ENCODE peak calls at places on chromosomes 12 and 14, in eight cellular contexts. J, Q, U, Y, M, E, L and W are unnamed samples.

GRCh38 chr12:2922329-2922728 is 31.6 kb downstream of the TULP3 start:
- DNase-seq in J (no peak), Q (no peak), U (no peak), Y (no peak), M (no peak), E (no peak), L (no peak), W (no peak)

GRCh38 chr12:107544947-107545346 is 140.7 kb upstream of the PWP1 start:
- DNase-seq in J (peak), Q (no peak), U (no peak), Y (no peak), M (no peak), E (no peak), L (no peak), W (no peak)

GRCh38 chr12:765861-766260 is 13.5 kb downstream of the WNK1 start:
- DNase-seq in J (no peak), Q (no peak), U (no peak), Y (no peak), M (no peak), E (no peak), L (no peak), W (no peak)

GRCh38 chr12:43551971-43552559 is at the start of gene ADAMTS20:
- DNase-seq in J (peak), Q (peak), U (no peak), Y (no peak), M (peak), E (peak), L (peak), W (peak)

GRCh38 chr12:88960213-88960878 is 380.1 kb upstream of the KITLG start:
- DNase-seq in J (peak), Q (no peak), U (peak), Y (peak), M (no peak), E (no peak), L (no peak), W (no peak)

GRCh38 chr12:53952871-53953734 is 1.6 kb upstream of the HOXC12 start:
- DNase-seq in J (no peak), Q (no peak), U (peak), Y (no peak), M (peak), E (no peak), L (peak), W (peak)

GRCh38 chr12:104171785-104172563 is 34.0 kb upstream of the NFYB start:
- DNase-seq in J (no peak), Q (no peak), U (no peak), Y (no peak), M (peak), E (no peak), L (no peak), W (no peak)

GRCh38 chr12:70006619-70006973 is 181.6 kb downstream of the MYRFL start:
- DNase-seq in J (no peak), Q (no peak), U (no peak), Y (no peak), M (no peak), E (no peak), L (no peak), W (no peak)

GRCh38 chr12:120669055-120669828 is 17.7 kb upstream of the MLEC start:
- DNase-seq in J (peak), Q (no peak), U (no peak), Y (no peak), M (peak), E (peak), L (peak), W (peak)

GRCh38 chr12:26939192-26939832 is 1.0 kb downstream of the FGFR1OP2 start:
- DNase-seq in J (peak), Q (no peak), U (no peak), Y (peak), M (no peak), E (no peak), L (no peak), W (peak)

GRCh38 chr12:94954029-94954685 is 49.3 kb downstream of the NDUFA12 start:
- DNase-seq in J (peak), Q (no peak), U (peak), Y (peak), M (no peak), E (peak), L (no peak), W (peak)

GRCh38 chr12:47823422-47824086 is 3.9 kb upstream of the HDAC7 start:
- DNase-seq in J (no peak), Q (no peak), U (no peak), Y (no peak), M (no peak), E (no peak), L (no peak), W (peak)

GRCh38 chr14:76574416-76574815 is 186.9 kb upstream of the VASH1 start:
- DNase-seq in J (no peak), Q (no peak), U (no peak), Y (no peak), M (no peak), E (no peak), L (no peak), W (no peak)

GRCh38 chr14:55274760-55275159 is 3.5 kb downstream of the FBXO34 start:
- DNase-seq in J (peak), Q (no peak), U (no peak), Y (no peak), M (no peak), E (no peak), L (no peak), W (no peak)

GRCh38 chr14:105200074-105200473 is 19.0 kb upstream of the NUDT14 start:
- DNase-seq in J (no peak), Q (no peak), U (no peak), Y (no peak), M (no peak), E (no peak), L (no peak), W (no peak)

GRCh38 chr12:55876110-55876509 is 33.4 kb upstream of the MMP19 start:
- DNase-seq in J (no peak), Q (no peak), U (no peak), Y (no peak), M (no peak), E (no peak), L (no peak), W (no peak)

GRCh38 chr12:40405419-40405818 is 180.6 kb downstream of the LRRK2 start:
- DNase-seq in J (no peak), Q (no peak), U (no peak), Y (no peak), M (peak), E (no peak), L (peak), W (no peak)

GRCh38 chr14:106691601-106692291 is 1165.4 kb downstream of the TMEM121 start:
- DNase-seq in J (no peak), Q (no peak), U (no peak), Y (no peak), M (no peak), E (peak), L (no peak), W (no peak)

GRCh38 chr12:52873832-52874572 is 25.2 kb upstream of the KRT78 start:
- DNase-seq in J (peak), Q (no peak), U (peak), Y (peak), M (peak), E (peak), L (peak), W (peak)

GRCh38 chr12:68998036-68998435 is 65.1 kb upstream of the CPM start:
- DNase-seq in J (no peak), Q (no peak), U (no peak), Y (no peak), M (no peak), E (no peak), L (no peak), W (no peak)

GRCh38 chr12:4824415-4824814 is 85.3 kb upstream of the KCNA1 start:
- DNase-seq in J (peak), Q (no peak), U (no peak), Y (peak), M (no peak), E (peak), L (no peak), W (no peak)

GRCh38 chr14:73818821-73819220 is 32.8 kb upstream of the PTGR2 start:
- DNase-seq in J (no peak), Q (no peak), U (no peak), Y (no peak), M (no peak), E (no peak), L (no peak), W (no peak)

GRCh38 chr12:76240281-76240680 is 107.9 kb downstream of the BBS10 start:
- DNase-seq in J (no peak), Q (no peak), U (no peak), Y (no peak), M (no peak), E (no peak), L (no peak), W (no peak)

GRCh38 chr12:16590645-16591044 is 15.3 kb downstream of the LMO3 start:
- DNase-seq in J (no peak), Q (no peak), U (no peak), Y (no peak), M (no peak), E (no peak), L (no peak), W (no peak)

GRCh38 chr14:52781629-52782028 is 9.8 kb downstream of the GNPNAT1 start:
- DNase-seq in J (no peak), Q (no peak), U (no peak), Y (peak), M (no peak), E (no peak), L (no peak), W (no peak)

GRCh38 chr12:52022841-52023181 is 16.1 kb downstream of the TAMALIN start:
- DNase-seq in J (no peak), Q (no peak), U (no peak), Y (no peak), M (peak), E (peak), L (peak), W (peak)

GRCh38 chr14:97369901-97370300 is 572.7 kb downstream of the VRK1 start:
- DNase-seq in J (no peak), Q (no peak), U (no peak), Y (no peak), M (no peak), E (no peak), L (no peak), W (no peak)

GRCh38 chr12:27645671-27646070 is 50.6 kb upstream of the REP15 start:
- DNase-seq in J (no peak), Q (no peak), U (no peak), Y (peak), M (no peak), E (no peak), L (no peak), W (no peak)

GRCh38 chr14:64696355-64696844 is 7.8 kb upstream of the PLEKHG3 start:
- DNase-seq in J (no peak), Q (no peak), U (no peak), Y (no peak), M (no peak), E (peak), L (no peak), W (no peak)

GRCh38 chr12:26770239-26771070 is 62.5 kb downstream of the ITPR2 start:
- DNase-seq in J (no peak), Q (no peak), U (no peak), Y (no peak), M (no peak), E (no peak), L (no peak), W (no peak)

GRCh38 chr14:45699451-45699850 is 446.4 kb upstream of the MIS18BP1 start:
- DNase-seq in J (no peak), Q (no peak), U (no peak), Y (peak), M (no peak), E (no peak), L (no peak), W (no peak)

GRCh38 chr12:111412007-111412829 is 6.5 kb downstream of the SH2B3 start:
- DNase-seq in J (no peak), Q (no peak), U (no peak), Y (peak), M (peak), E (no peak), L (peak), W (peak)

GRCh38 chr12:54891717-54892478 is 37.6 kb downstream of the MUCL1 start:
- DNase-seq in J (peak), Q (no peak), U (no peak), Y (no peak), M (no peak), E (peak), L (no peak), W (no peak)

GRCh38 chr12:101962486-101962885 is 85.1 kb downstream of the DRAM1 start:
- DNase-seq in J (peak), Q (no peak), U (no peak), Y (no peak), M (no peak), E (no peak), L (no peak), W (no peak)

GRCh38 chr14:22152161-22152870 is 436.7 kb downstream of the DAD1 start:
- DNase-seq in J (no peak), Q (no peak), U (no peak), Y (no peak), M (no peak), E (no peak), L (no peak), W (no peak)

GRCh38 chr14:61525293-61526011 is 169.9 kb upstream of the HIF1A start:
- DNase-seq in J (peak), Q (no peak), U (peak), Y (peak), M (no peak), E (peak), L (no peak), W (peak)

GRCh38 chr14:64928239-64929002 is 14.1 kb downstream of the GPX2 start:
- DNase-seq in J (no peak), Q (no peak), U (no peak), Y (peak), M (no peak), E (no peak), L (no peak), W (no peak)

GRCh38 chr12:21234395-21234794 is 100.3 kb downstream of the SLCO1A2 start:
- DNase-seq in J (no peak), Q (no peak), U (no peak), Y (no peak), M (no peak), E (no peak), L (no peak), W (no peak)

GRCh38 chr12:21239866-21240265 is 94.9 kb downstream of the SLCO1A2 start:
- DNase-seq in J (no peak), Q (no peak), U (no peak), Y (no peak), M (no peak), E (no peak), L (no peak), W (no peak)
- H2AFZ ChIP-seq in J (no peak), Q (no peak), U (no peak), Y (no peak), M (no peak), E (no peak), L (no peak), W (no peak)

DNA sequence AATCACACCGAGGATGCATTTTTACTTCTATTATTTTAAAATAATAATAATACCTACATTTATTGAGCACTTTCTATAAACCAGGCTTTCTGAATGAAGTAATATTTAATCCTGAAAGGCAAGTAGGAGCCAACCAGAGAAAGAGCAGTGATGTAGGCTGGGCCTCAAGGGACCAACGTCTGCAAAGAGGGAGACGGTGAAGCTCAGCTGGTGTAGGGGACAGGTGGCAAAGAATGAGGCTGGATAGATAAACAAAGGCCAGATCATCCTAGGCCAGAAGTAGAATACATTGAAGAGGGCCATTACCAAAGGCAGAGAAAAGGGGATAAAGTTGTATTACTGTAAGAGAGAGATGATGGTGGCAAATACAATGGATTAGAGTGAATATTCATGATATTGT is 810 bp upstream of the TMBIM4 start:
- DNase-seq in J (no peak), Q (no peak), U (no peak), Y (no peak), M (no peak), E (no peak), L (no peak), W (no peak)
- H2AFZ ChIP-seq in J (peak), Q (no peak), U (no peak), Y (peak), M (no peak), E (peak), L (peak), W (no peak)

DNA sequence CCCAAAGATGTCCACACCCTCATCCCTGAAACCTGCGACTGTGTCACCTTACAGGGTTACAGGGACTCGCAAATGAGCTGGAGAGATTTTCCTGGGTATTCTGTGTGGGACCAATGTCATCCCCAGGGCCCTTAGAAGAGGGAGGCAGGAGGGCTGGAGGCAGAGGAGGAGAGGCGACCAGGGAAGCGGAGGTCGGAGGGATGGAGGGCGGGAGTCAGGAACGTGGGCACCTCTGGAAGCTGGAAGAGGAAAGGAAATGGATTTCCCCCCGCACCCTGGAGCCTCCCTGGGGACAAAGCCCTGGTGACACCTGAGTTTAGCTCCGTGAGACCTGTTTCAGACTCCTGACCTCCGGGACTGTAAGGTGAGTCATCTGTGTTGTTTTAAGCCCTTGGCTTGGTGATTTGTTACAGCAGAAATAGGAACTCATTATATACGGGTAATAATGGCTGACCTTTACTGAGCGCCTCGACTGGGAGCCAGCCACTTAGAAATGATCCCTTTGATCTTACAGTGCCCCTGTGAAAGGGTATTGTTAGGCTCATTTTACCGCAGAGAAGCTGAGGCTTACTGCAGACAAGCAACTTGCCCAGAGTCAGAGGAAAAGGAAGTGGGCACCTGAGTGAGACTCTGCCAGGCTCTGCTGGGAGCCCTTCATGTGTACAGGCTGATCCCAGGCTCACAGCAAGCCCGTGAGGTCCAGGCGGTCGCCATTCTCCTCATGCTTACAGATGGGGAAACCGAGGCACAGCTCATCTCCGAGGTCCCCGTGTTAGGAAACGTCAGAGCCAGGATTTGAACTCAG is 29.2 kb upstream of the FZD10 start:
- DNase-seq in J (no peak), Q (no peak), U (no peak), Y (no peak), M (no peak), E (peak), L (no peak), W (no peak)
- H2AFZ ChIP-seq in J (no peak), Q (no peak), U (no peak), Y (no peak), M (no peak), E (no peak), L (no peak), W (no peak)

DNA sequence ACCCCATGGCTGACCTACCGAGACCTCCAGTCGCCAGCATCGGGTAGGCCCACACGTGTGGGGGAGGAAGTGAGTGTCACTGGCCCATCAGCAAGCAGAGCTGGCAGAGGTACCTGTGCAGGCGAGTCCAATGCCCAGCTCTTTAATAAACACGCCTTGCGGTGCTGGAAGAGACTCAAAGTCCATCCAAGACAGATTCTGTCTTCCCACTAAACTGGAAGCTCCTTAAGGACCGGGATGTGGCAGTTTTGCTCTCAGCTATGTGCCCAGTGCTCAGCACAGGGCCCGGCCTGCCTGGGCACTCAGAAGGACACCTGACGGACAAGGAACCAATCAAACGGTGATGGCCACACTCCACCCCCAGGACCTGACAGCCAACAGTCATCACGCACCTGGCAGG is 65.0 kb downstream of the ITPK1 start:
- DNase-seq in J (no peak), Q (no peak), U (no peak), Y (no peak), M (no peak), E (no peak), L (no peak), W (no peak)
- H2AFZ ChIP-seq in J (no peak), Q (no peak), U (no peak), Y (no peak), M (no peak), E (no peak), L (no peak), W (no peak)

GRCh38 chr12:80157640-80158039 is 58.3 kb downstream of the OTOGL start:
- DNase-seq in J (no peak), Q (no peak), U (no peak), Y (no peak), M (no peak), E (no peak), L (no peak), W (no peak)
- H2AFZ ChIP-seq in J (no peak), Q (no peak), U (no peak), Y (no peak), M (no peak), E (no peak), L (no peak), W (no peak)

DNA sequence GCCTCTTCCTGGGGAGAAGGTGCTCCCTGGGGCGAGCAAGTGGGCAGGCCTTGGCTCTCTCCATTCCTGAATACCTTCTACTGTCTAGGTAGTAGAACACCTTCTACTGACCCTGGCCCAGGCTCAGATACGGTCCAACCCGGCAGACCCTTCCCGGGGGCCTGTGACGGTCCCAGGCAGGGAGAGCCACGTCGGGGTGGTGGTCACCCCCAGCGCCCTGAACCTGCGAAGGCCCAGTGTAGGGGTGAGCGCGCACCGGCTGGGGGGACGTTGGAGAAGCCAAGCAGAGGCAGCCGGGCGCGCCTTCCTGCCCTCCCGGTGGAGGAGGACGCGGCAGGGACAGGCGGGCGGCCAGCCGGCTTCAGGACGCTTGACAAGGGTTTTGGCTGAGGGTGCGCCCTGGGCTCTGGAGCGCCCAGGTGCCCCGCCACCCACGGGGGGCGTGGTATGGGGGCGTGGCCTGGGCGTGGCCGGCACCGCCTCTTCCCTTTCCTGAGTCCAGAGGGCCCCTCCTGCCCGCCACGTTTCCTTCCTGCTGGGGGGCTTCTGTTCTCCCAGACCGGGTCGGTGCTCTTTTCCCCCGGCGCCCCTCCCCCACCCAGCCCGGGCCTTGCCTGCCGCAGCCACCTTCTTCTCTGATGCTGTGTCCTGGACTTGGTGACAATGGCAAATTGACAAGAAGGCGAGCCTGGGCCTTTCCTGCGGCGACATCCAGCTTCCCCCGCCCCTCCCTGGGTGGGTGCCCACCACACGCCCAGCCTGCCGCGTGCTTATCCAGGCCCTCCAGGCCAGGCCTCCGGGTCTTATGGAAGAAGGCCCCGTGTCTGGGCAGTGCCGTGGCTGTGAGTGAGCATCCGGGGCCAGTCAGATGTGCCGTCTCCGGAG is 24.5 kb upstream of the PPP1R13B start:
- DNase-seq in J (no peak), Q (peak), U (no peak), Y (no peak), M (peak), E (peak), L (peak), W (peak)
- H2AFZ ChIP-seq in J (no peak), Q (peak), U (no peak), Y (peak), M (no peak), E (peak), L (peak), W (peak)